ENCODE peak calls at places on chromosomes 3 and 15, in nine cellular contexts. One of them, this sample, is unnamed.
A peak's percentile ranks its signal among the peaks of the same experiment; 100 is the strongest.

GRCh38 chr3:72439321-72440183 is 408.7 kb downstream of the SHQ1 start:
- DNase-seq in sigmoid colon: no peak
- DNase-seq in GM12865: peak; percentile 38
- DNase-seq in fibroblast of lung: peak; percentile 60
- DNase-seq in esophagus squamous epithelium: no peak
- DNase-seq in AG04450: no peak
- DNase-seq in AG09319: no peak
- DNase-seq in suprapubic skin: no peak
- DNase-seq in B cell: no peak
- DNase-seq in this sample: no peak

GRCh38 chr3:120908803-120909601 is 997 bp downstream of the STXBP5L start:
- DNase-seq in AG09319: no peak
- DNase-seq in sigmoid colon: no peak
- DNase-seq in B cell: peak; percentile 18
- DNase-seq in suprapubic skin: no peak
- DNase-seq in GM12865: no peak
- DNase-seq in esophagus squamous epithelium: no peak
- DNase-seq in AG04450: no peak
- DNase-seq in fibroblast of lung: no peak
- DNase-seq in this sample: no peak

GRCh38 chr15:76393614-76394013 is 57.0 kb downstream of the ISL2 start:
- DNase-seq in sigmoid colon: no peak
- DNase-seq in AG09319: no peak
- DNase-seq in AG04450: no peak
- DNase-seq in suprapubic skin: no peak
- DNase-seq in fibroblast of lung: peak; percentile 77
- DNase-seq in esophagus squamous epithelium: no peak
- DNase-seq in GM12865: no peak
- DNase-seq in B cell: no peak
- DNase-seq in this sample: no peak

GRCh38 chr3:18111702-18112311 is 313.3 kb downstream of the SATB1 start:
- DNase-seq in fibroblast of lung: peak; percentile 30
- DNase-seq in sigmoid colon: no peak
- DNase-seq in AG09319: peak; percentile 31
- DNase-seq in suprapubic skin: no peak
- DNase-seq in GM12865: peak; percentile 16
- DNase-seq in B cell: peak; percentile 9
- DNase-seq in esophagus squamous epithelium: no peak
- DNase-seq in AG04450: no peak
- DNase-seq in this sample: no peak

GRCh38 chr3:56702487-56703315 is 19.6 kb upstream of the TASOR start:
- DNase-seq in AG04450: peak; percentile 46
- DNase-seq in GM12865: peak; percentile 78
- DNase-seq in suprapubic skin: no peak
- DNase-seq in B cell: peak; percentile 32
- DNase-seq in AG09319: peak; percentile 51
- DNase-seq in sigmoid colon: no peak
- DNase-seq in fibroblast of lung: peak; percentile 63
- DNase-seq in esophagus squamous epithelium: no peak
- DNase-seq in this sample: peak; percentile 49

GRCh38 chr15:31317033-31317979 is 9.3 kb upstream of the KLF13 start:
- DNase-seq in fibroblast of lung: no peak
- DNase-seq in GM12865: no peak
- DNase-seq in AG09319: no peak
- DNase-seq in B cell: no peak
- DNase-seq in sigmoid colon: peak; percentile 29
- DNase-seq in AG04450: no peak
- DNase-seq in esophagus squamous epithelium: no peak
- DNase-seq in suprapubic skin: no peak
- DNase-seq in this sample: no peak

GRCh38 chr3:160434071-160434470 is 15.5 kb downstream of the TRIM59 start:
- DNase-seq in AG09319: peak; percentile 41
- DNase-seq in B cell: no peak
- DNase-seq in sigmoid colon: no peak
- DNase-seq in AG04450: no peak
- DNase-seq in GM12865: no peak
- DNase-seq in suprapubic skin: no peak
- DNase-seq in fibroblast of lung: peak; percentile 76
- DNase-seq in esophagus squamous epithelium: no peak
- DNase-seq in this sample: no peak

GRCh38 chr3:72739521-72740466 is 108.5 kb downstream of the SHQ1 start:
- DNase-seq in esophagus squamous epithelium: no peak
- DNase-seq in B cell: no peak
- DNase-seq in sigmoid colon: no peak
- DNase-seq in suprapubic skin: no peak
- DNase-seq in GM12865: no peak
- DNase-seq in AG04450: no peak
- DNase-seq in AG09319: no peak
- DNase-seq in fibroblast of lung: no peak
- DNase-seq in this sample: no peak

GRCh38 chr3:41277790-41278465 is 78.6 kb downstream of the CTNNB1 start:
- DNase-seq in AG09319: no peak
- DNase-seq in fibroblast of lung: no peak
- DNase-seq in B cell: no peak
- DNase-seq in GM12865: no peak
- DNase-seq in esophagus squamous epithelium: no peak
- DNase-seq in AG04450: no peak
- DNase-seq in sigmoid colon: no peak
- DNase-seq in suprapubic skin: no peak
- DNase-seq in this sample: no peak

GRCh38 chr3:115401891-115402501 is 221.3 kb upstream of the GAP43 start:
- DNase-seq in GM12865: no peak
- DNase-seq in sigmoid colon: no peak
- DNase-seq in suprapubic skin: no peak
- DNase-seq in AG04450: peak; percentile 33
- DNase-seq in esophagus squamous epithelium: no peak
- DNase-seq in B cell: no peak
- DNase-seq in fibroblast of lung: peak; percentile 96
- DNase-seq in AG09319: no peak
- DNase-seq in this sample: no peak

GRCh38 chr3:107242579-107242978 is 134.7 kb upstream of the CCDC54 start:
- DNase-seq in suprapubic skin: no peak
- DNase-seq in GM12865: no peak
- DNase-seq in fibroblast of lung: no peak
- DNase-seq in AG04450: no peak
- DNase-seq in B cell: no peak
- DNase-seq in esophagus squamous epithelium: no peak
- DNase-seq in sigmoid colon: no peak
- DNase-seq in AG09319: no peak
- DNase-seq in this sample: no peak

GRCh38 chr15:74977599-74977998 is 17.8 kb upstream of the SCAMP5 start:
- DNase-seq in GM12865: no peak
- DNase-seq in AG04450: no peak
- DNase-seq in esophagus squamous epithelium: no peak
- DNase-seq in sigmoid colon: no peak
- DNase-seq in AG09319: no peak
- DNase-seq in suprapubic skin: no peak
- DNase-seq in B cell: no peak
- DNase-seq in fibroblast of lung: no peak
- DNase-seq in this sample: no peak

GRCh38 chr15:40339621-40339945 is 1.2 kb downstream of the CCDC9B start:
- DNase-seq in GM12865: no peak
- DNase-seq in AG04450: no peak
- DNase-seq in fibroblast of lung: no peak
- DNase-seq in suprapubic skin: no peak
- DNase-seq in AG09319: no peak
- DNase-seq in esophagus squamous epithelium: no peak
- DNase-seq in sigmoid colon: no peak
- DNase-seq in B cell: no peak
- DNase-seq in this sample: no peak

GRCh38 chr3:188323067-188323842 is 169.3 kb downstream of the LPP start:
- DNase-seq in sigmoid colon: no peak
- DNase-seq in esophagus squamous epithelium: no peak
- DNase-seq in fibroblast of lung: no peak
- DNase-seq in GM12865: peak; percentile 29
- DNase-seq in suprapubic skin: no peak
- DNase-seq in AG09319: no peak
- DNase-seq in B cell: no peak
- DNase-seq in AG04450: no peak
- DNase-seq in this sample: no peak

GRCh38 chr3:188319569-188319968 is 165.6 kb downstream of the LPP start:
- DNase-seq in fibroblast of lung: peak; percentile 55
- DNase-seq in esophagus squamous epithelium: no peak
- DNase-seq in suprapubic skin: no peak
- DNase-seq in sigmoid colon: no peak
- DNase-seq in B cell: no peak
- DNase-seq in GM12865: no peak
- DNase-seq in AG04450: no peak
- DNase-seq in AG09319: no peak
- DNase-seq in this sample: no peak

GRCh38 chr3:188321258-188321657 is 167.3 kb downstream of the LPP start:
- DNase-seq in fibroblast of lung: no peak
- DNase-seq in AG09319: no peak
- DNase-seq in GM12865: no peak
- DNase-seq in esophagus squamous epithelium: no peak
- DNase-seq in sigmoid colon: no peak
- DNase-seq in suprapubic skin: no peak
- DNase-seq in AG04450: no peak
- DNase-seq in B cell: no peak
- DNase-seq in this sample: no peak

GRCh38 chr3:188322135-188322892 is 168.4 kb downstream of the LPP start:
- DNase-seq in sigmoid colon: no peak
- DNase-seq in GM12865: no peak
- DNase-seq in AG04450: no peak
- DNase-seq in B cell: no peak
- DNase-seq in AG09319: no peak
- DNase-seq in fibroblast of lung: no peak
- DNase-seq in esophagus squamous epithelium: no peak
- DNase-seq in suprapubic skin: no peak
- DNase-seq in this sample: no peak

DNA sequence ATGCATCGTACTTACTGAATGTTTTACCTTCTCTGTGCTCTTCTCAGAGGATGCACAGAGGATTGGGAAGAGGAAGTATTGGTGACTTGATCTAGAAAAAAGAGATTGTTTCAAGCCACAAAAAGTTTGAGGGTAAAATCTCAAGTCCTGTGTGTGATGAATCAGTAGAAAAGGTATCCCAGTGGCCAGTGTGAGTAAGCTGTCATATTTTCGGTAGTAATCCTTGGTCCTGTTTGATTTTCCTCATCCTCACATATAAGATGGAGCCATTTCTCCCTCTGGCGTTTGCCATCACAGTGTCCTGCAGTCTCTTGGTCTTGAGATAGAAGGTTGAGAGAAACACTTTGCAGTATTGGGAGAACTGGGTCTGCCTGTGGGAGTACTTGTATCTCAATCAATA is 166.8 kb downstream of the LPP start:
- DNase-seq in AG09319: no peak
- DNase-seq in suprapubic skin: no peak
- DNase-seq in esophagus squamous epithelium: no peak
- DNase-seq in AG04450: peak; percentile 21
- DNase-seq in fibroblast of lung: peak; percentile 90
- DNase-seq in B cell: no peak
- DNase-seq in sigmoid colon: no peak
- DNase-seq in GM12865: no peak
- DNase-seq in this sample: no peak
- TF ChIP-seq CTCF in AG09319: no peak
- TF ChIP-seq CTCF in suprapubic skin: no peak
- TF ChIP-seq CTCF in esophagus squamous epithelium: no peak
- TF ChIP-seq CTCF in AG04450: peak; percentile 34
- TF ChIP-seq CTCF in fibroblast of lung: no peak
- TF ChIP-seq CTCF in B cell: no peak
- TF ChIP-seq CTCF in sigmoid colon: no peak
- TF ChIP-seq CTCF in GM12865: no peak
- TF ChIP-seq CTCF in this sample: no peak

GRCh38 chr15:79185199-79185598 is 94.6 kb upstream of the RASGRF1 start:
- DNase-seq in sigmoid colon: no peak
- DNase-seq in AG09319: no peak
- DNase-seq in fibroblast of lung: no peak
- DNase-seq in AG04450: no peak
- DNase-seq in B cell: no peak
- DNase-seq in esophagus squamous epithelium: no peak
- DNase-seq in suprapubic skin: no peak
- DNase-seq in GM12865: peak; percentile 22
- DNase-seq in this sample: no peak
- TF ChIP-seq CTCF in sigmoid colon: no peak
- TF ChIP-seq CTCF in AG09319: peak; percentile 14
- TF ChIP-seq CTCF in fibroblast of lung: peak; percentile 15
- TF ChIP-seq CTCF in AG04450: no peak
- TF ChIP-seq CTCF in B cell: no peak
- TF ChIP-seq CTCF in esophagus squamous epithelium: no peak
- TF ChIP-seq CTCF in suprapubic skin: no peak
- TF ChIP-seq CTCF in GM12865: peak; percentile 42
- TF ChIP-seq CTCF in this sample: no peak

DNA sequence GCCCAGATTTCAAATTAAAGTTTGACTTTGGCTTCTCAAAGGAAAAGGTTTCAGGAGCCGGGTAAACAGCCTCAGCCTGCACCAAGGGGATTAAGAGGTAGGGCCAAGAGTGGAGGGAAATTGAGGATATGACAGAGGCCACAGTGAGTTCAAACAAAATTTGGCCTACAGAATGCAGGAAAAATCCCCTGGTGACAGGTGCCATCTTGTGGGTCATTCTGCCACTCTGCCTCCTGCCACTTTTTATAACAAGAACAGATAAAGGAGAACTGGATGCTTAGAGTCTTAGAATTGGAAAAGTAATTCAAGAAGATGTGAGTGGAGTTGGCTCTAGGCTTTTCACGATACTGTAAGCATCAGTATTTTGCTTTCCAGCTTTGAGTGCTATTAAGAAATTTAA is 253.2 kb downstream of the NR2F2 start:
- DNase-seq in AG09319: no peak
- DNase-seq in esophagus squamous epithelium: no peak
- DNase-seq in suprapubic skin: no peak
- DNase-seq in fibroblast of lung: no peak
- DNase-seq in sigmoid colon: no peak
- DNase-seq in GM12865: no peak
- DNase-seq in B cell: no peak
- DNase-seq in AG04450: no peak
- DNase-seq in this sample: no peak
- TF ChIP-seq CTCF in AG09319: no peak
- TF ChIP-seq CTCF in esophagus squamous epithelium: no peak
- TF ChIP-seq CTCF in suprapubic skin: no peak
- TF ChIP-seq CTCF in fibroblast of lung: no peak
- TF ChIP-seq CTCF in sigmoid colon: no peak
- TF ChIP-seq CTCF in GM12865: no peak
- TF ChIP-seq CTCF in B cell: no peak
- TF ChIP-seq CTCF in AG04450: no peak
- TF ChIP-seq CTCF in this sample: peak; percentile 8

DNA sequence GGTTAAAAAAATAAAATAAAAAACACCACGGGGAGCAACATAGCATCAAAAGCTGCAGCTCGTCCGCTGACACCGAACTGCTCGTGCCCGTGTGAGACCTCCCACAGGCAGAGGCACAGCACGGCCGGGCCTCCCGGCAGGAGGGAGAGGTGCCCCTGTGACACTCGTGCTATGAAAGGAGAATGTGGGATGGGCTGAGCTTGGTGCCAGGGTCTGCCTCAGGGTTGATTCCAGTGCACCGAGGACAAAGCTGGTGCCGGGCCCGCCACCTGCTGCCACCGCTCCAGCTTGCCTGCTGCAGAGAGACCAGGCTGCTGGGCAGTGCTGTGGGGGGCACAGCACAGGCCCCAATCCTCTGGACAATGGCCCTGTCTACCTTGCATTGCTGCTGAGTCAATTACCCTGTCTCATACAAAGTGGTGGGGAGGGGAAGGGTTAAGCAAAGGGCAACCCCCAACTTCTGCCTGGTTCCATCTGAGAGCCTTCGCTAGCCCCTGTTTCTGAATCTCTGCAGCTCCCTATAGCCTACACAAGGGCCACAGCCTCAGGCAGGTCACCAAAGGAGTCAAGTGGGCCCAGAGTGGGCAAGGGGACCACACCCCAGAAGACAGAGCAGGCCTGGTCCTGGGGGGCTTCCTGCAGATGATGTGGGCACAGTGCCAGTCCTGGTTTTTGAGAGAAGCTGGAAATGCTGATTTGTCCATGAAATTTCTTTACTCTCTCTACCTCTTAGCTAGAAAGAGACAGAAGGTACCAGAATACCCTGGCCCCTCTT is 74.0 kb upstream of the SNRPA1 start:
- DNase-seq in fibroblast of lung: no peak
- DNase-seq in B cell: no peak
- DNase-seq in suprapubic skin: no peak
- DNase-seq in sigmoid colon: no peak
- DNase-seq in esophagus squamous epithelium: no peak
- DNase-seq in GM12865: no peak
- DNase-seq in AG04450: no peak
- DNase-seq in AG09319: no peak
- DNase-seq in this sample: no peak
- TF ChIP-seq CTCF in fibroblast of lung: no peak
- TF ChIP-seq CTCF in B cell: no peak
- TF ChIP-seq CTCF in suprapubic skin: no peak
- TF ChIP-seq CTCF in sigmoid colon: no peak
- TF ChIP-seq CTCF in esophagus squamous epithelium: no peak
- TF ChIP-seq CTCF in GM12865: no peak
- TF ChIP-seq CTCF in AG04450: no peak
- TF ChIP-seq CTCF in AG09319: no peak
- TF ChIP-seq CTCF in this sample: no peak